ENCODE peak calls at places on chromosomes 11 and 22, in seven cellular contexts. X is CD8-positive, alpha-beta T cell; H is iPS DF 6.9; C is IMR-90; L is Panc1; Y is body of pancreas; I is right cardiac atrium. M is an unnamed sample. For H3K4me1, the result is how much of the 10 kb centered on the place peaks cover.

GRCh38 chr22:37744589-37744988 is 47.7 kb downstream of the TRIOBP start:
- DNase-seq in X (no peak), L (no peak), I (peak), Y (no peak), C (no peak), H (no peak), M (no peak)

GRCh38 chr11:128026596-128026995 is 560.8 kb downstream of the ETS1 start:
- DNase-seq in X (no peak), Y (no peak), H (no peak), I (no peak), C (peak), L (peak), M (no peak)

GRCh38 chr22:23068832-23069385 is 1.4 kb upstream of the GNAZ start:
- DNase-seq in L (no peak), I (no peak), H (no peak), X (no peak), C (no peak), Y (peak), M (no peak)

GRCh38 chr11:35548925-35549561 is 23.6 kb upstream of the PAMR1 start:
- DNase-seq in X (no peak), I (no peak), C (peak), Y (no peak), H (no peak), L (no peak), M (no peak)

GRCh38 chr11:46294365-46295309 is 17.2 kb downstream of the CREB3L1 start:
- DNase-seq in C (peak), H (no peak), I (no peak), Y (no peak), X (no peak), L (no peak), M (no peak)

GRCh38 chr22:44624689-44625420 is 77.1 kb upstream of the PRR5 start:
- DNase-seq in I (no peak), H (no peak), X (no peak), Y (no peak), C (no peak), L (no peak), M (no peak)

GRCh38 chr11:926341-926916 is 759 bp downstream of the AP2A2 start:
- DNase-seq in I (peak), H (no peak), X (no peak), Y (peak), L (no peak), C (peak), M (no peak)

GRCh38 chr11:77179048-77179447 is 51.0 kb downstream of the MYO7A start:
- DNase-seq in I (no peak), L (no peak), C (no peak), Y (no peak), H (no peak), X (no peak), M (no peak)

GRCh38 chr11:111469200-111469599 is 43.0 kb downstream of the BTG4 start:
- DNase-seq in L (no peak), I (peak), Y (no peak), H (no peak), C (peak), X (no peak), M (no peak)

GRCh38 chr11:31106963-31107576 is 262.5 kb downstream of the DCDC1 start:
- DNase-seq in Y (peak), C (peak), H (peak), X (no peak), I (peak), L (peak), M (peak)

GRCh38 chr11:76159983-76160661 is 46.2 kb downstream of the WNT11 start:
- DNase-seq in I (no peak), Y (peak), C (no peak), L (no peak), X (no peak), H (no peak), M (no peak)

GRCh38 chr11:28146123-28146751 is 38.0 kb downstream of the METTL15 start:
- DNase-seq in H (no peak), I (no peak), Y (no peak), L (peak), X (no peak), C (peak), M (no peak)

GRCh38 chr11:71948314-71949027 is 19.6 kb downstream of the RNF121 start:
- DNase-seq in C (no peak), X (no peak), L (no peak), Y (peak), H (no peak), I (no peak), M (no peak)

GRCh38 chr11:35907648-35908431 is 36.0 kb upstream of the LDLRAD3 start:
- DNase-seq in H (no peak), X (no peak), L (peak), I (no peak), Y (peak), C (peak), M (no peak)

GRCh38 chr11:75355051-75355450 is 3.6 kb upstream of the ARRB1 start:
- DNase-seq in C (no peak), Y (no peak), X (no peak), I (no peak), L (no peak), H (no peak), M (no peak)

GRCh38 chr11:100777118-100777517 is 90.0 kb downstream of the ARHGAP42 start:
- DNase-seq in I (no peak), H (no peak), C (no peak), Y (no peak), L (peak), X (no peak), M (no peak)

GRCh38 chr11:18736590-18737148 is 10.7 kb upstream of the IGSF22 start:
- DNase-seq in Y (no peak), X (no peak), H (peak), C (no peak), L (no peak), I (no peak), M (no peak)

GRCh38 chr11:5366856-5367255 is 15.5 kb downstream of the OR51B6 start:
- DNase-seq in C (peak), I (no peak), X (no peak), H (no peak), Y (no peak), L (no peak), M (no peak)

GRCh38 chr22:42300286-42301071 is 30.0 kb upstream of the TCF20 start:
- DNase-seq in Y (no peak), H (no peak), X (no peak), L (no peak), I (no peak), C (no peak), M (no peak)

DNA sequence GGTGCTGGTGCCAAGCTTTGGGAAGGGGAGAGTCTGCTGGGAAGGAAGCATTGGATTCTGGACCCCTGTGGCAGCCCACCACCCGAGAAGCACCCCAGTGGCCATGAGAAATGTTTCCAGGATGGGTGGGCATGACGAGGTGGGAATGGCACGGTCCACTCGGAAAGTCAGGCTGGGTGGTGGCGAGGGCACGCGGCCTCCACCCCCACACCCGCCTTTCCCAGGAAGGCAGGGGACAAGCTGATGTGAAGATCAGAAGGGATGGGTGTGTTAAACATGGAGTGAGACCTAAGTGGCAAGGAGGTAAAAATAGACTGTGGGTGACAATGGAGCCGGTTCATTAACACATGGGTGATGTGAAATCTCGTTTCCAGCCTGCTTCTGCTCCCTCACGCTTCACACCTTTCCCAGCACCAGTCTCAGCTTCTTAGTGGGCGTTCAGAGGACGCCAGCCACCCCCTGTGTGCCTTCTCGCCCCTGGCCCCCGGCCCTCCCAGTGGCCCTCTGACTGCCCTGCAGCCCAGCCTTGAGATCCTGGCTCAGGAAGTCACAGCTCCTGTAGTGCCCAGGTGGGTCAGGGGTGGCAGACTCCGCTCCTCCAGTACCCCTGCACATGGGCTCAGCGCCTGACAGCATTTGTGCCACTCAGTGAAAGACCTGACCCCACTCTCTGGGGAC is 27.6 kb downstream of the LRRC10B start:
- DNase-seq in L (no peak), Y (no peak), X (no peak), C (no peak), I (no peak), H (no peak), M (no peak)
- H3K4me1 ChIP-seq in L (under half), Y (under half), X (under half), C (under half), I (under half), H (under half), M (half or more)

GRCh38 chr11:86234831-86235461 is 9.6 kb upstream of the EED start:
- DNase-seq in C (no peak), I (no peak), H (no peak), L (no peak), X (no peak), Y (no peak), M (no peak)
- H3K4me1 ChIP-seq in C (under half), I (under half), H (under half), L (under half), X (under half), Y (under half), M (under half)

DNA sequence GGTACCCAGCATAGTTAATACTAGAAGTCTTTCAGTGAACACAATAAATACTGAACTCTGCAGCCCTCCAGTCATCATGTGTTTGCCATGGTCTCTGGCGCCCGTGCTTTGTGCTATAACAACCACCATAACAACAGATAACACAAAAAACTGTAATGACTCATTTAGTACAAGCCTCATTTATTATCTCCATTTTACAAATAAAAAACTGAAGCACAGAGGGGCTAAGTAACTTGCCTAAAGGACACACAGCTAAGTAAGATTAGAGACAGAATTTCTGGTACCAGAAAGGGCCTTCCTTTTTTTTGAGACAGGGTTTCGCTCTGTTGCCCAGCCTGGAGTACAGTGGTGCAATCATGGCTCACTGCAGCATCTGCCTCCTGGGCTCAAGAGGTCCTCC is 19.5 kb downstream of the RBFOX2 start:
- DNase-seq in I (peak), X (no peak), C (peak), H (no peak), Y (no peak), L (no peak), M (no peak)
- H3K4me1 ChIP-seq in I (under half), X (under half), C (under half), H (under half), Y (under half), L (under half), M (under half)

GRCh38 chr11:45247433-45247832 is 38.7 kb downstream of the SYT13 start:
- DNase-seq in X (no peak), Y (no peak), L (no peak), I (no peak), C (no peak), H (no peak), M (no peak)
- H3K4me1 ChIP-seq in X (under half), Y (under half), L (under half), I (under half), C (under half), H (under half), M (under half)

DNA sequence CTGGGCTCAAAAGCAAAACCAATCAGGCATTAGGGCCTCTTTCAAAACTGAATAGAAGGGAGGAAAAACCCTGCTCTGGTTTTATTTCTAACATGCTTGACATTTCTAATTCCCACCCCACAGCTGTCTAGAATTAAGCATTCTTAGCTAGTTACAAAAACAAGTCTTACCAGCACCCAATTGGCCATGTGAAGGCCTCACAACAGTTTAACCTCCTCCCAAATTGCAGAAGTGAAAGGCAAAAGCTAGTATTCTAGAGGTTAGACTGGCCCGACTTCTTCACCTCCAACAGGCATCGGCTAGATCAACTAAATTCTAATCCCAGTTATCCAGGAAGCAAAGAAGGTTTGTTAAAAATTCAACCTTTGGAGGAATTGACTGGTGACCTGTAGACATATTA is 6.5 kb downstream of the SF1 start:
- DNase-seq in X (no peak), L (no peak), Y (no peak), C (no peak), I (no peak), H (no peak), M (no peak)
- H3K4me1 ChIP-seq in X (half or more), L (under half), Y (under half), C (under half), I (under half), H (under half), M (half or more)